ENCODE peak calls at places on chromosomes 4 and X, in ten cellular contexts. One of them, this sample, is unnamed.

GRCh38 chrX:69032601-69033000 is 132.7 kb downstream of the PJA1 start:
- DNase-seq in omental fat pad: peak; percentile 7
- DNase-seq in Calu3: peak; percentile 36
- DNase-seq in stimulated activated CD4-positive, alpha-beta T cell treated with anti-CD3 and anti-CD28 coated beads, Interleukin-4, amount 100 ng/mL, for 48 hours: no peak
- DNase-seq in effector CD8-positive, alpha-beta T cell: no peak
- DNase-seq in HT1080: peak; percentile 17
- DNase-seq in nephron progenitor cell: no peak
- DNase-seq in anterior cingulate cortex: no peak
- DNase-seq in GM12864: no peak
- DNase-seq in epithelial cell of esophagus: peak; percentile 91
- DNase-seq in this sample: peak; percentile 88

GRCh38 chr4:185472063-185472542 is 570 bp upstream of the CCDC110 start:
- DNase-seq in omental fat pad: no peak
- DNase-seq in Calu3: no peak
- DNase-seq in stimulated activated CD4-positive, alpha-beta T cell treated with anti-CD3 and anti-CD28 coated beads, Interleukin-4, amount 100 ng/mL, for 48 hours: no peak
- DNase-seq in effector CD8-positive, alpha-beta T cell: no peak
- DNase-seq in HT1080: no peak
- DNase-seq in nephron progenitor cell: no peak
- DNase-seq in anterior cingulate cortex: no peak
- DNase-seq in GM12864: no peak
- DNase-seq in epithelial cell of esophagus: no peak
- DNase-seq in this sample: no peak

GRCh38 chr4:183675625-183676024 is 16.5 kb downstream of the TRAPPC11 start:
- DNase-seq in omental fat pad: no peak
- DNase-seq in Calu3: no peak
- DNase-seq in stimulated activated CD4-positive, alpha-beta T cell treated with anti-CD3 and anti-CD28 coated beads, Interleukin-4, amount 100 ng/mL, for 48 hours: no peak
- DNase-seq in effector CD8-positive, alpha-beta T cell: no peak
- DNase-seq in HT1080: no peak
- DNase-seq in nephron progenitor cell: no peak
- DNase-seq in anterior cingulate cortex: no peak
- DNase-seq in GM12864: no peak
- DNase-seq in epithelial cell of esophagus: no peak
- DNase-seq in this sample: no peak

GRCh38 chr4:53558981-53559620 is 32.2 kb downstream of the LNX1 start:
- DNase-seq in omental fat pad: no peak
- DNase-seq in Calu3: no peak
- DNase-seq in stimulated activated CD4-positive, alpha-beta T cell treated with anti-CD3 and anti-CD28 coated beads, Interleukin-4, amount 100 ng/mL, for 48 hours: no peak
- DNase-seq in effector CD8-positive, alpha-beta T cell: no peak
- DNase-seq in HT1080: peak; percentile 50
- DNase-seq in nephron progenitor cell: no peak
- DNase-seq in anterior cingulate cortex: no peak
- DNase-seq in GM12864: no peak
- DNase-seq in epithelial cell of esophagus: peak; percentile 52
- DNase-seq in this sample: peak; percentile 65

GRCh38 chr4:68076194-68076593 is 53.5 kb downstream of the TMPRSS11F start:
- DNase-seq in omental fat pad: no peak
- DNase-seq in Calu3: no peak
- DNase-seq in stimulated activated CD4-positive, alpha-beta T cell treated with anti-CD3 and anti-CD28 coated beads, Interleukin-4, amount 100 ng/mL, for 48 hours: no peak
- DNase-seq in effector CD8-positive, alpha-beta T cell: no peak
- DNase-seq in HT1080: no peak
- DNase-seq in nephron progenitor cell: no peak
- DNase-seq in anterior cingulate cortex: no peak
- DNase-seq in GM12864: no peak
- DNase-seq in epithelial cell of esophagus: peak; percentile 20
- DNase-seq in this sample: peak; percentile 13

GRCh38 chr4:71697031-71697430 is 86.8 kb downstream of the GC start:
- DNase-seq in omental fat pad: no peak
- DNase-seq in Calu3: no peak
- DNase-seq in stimulated activated CD4-positive, alpha-beta T cell treated with anti-CD3 and anti-CD28 coated beads, Interleukin-4, amount 100 ng/mL, for 48 hours: no peak
- DNase-seq in effector CD8-positive, alpha-beta T cell: no peak
- DNase-seq in HT1080: no peak
- DNase-seq in nephron progenitor cell: no peak
- DNase-seq in anterior cingulate cortex: no peak
- DNase-seq in GM12864: no peak
- DNase-seq in epithelial cell of esophagus: no peak
- DNase-seq in this sample: no peak

GRCh38 chrX:100376581-100376980 is 33.5 kb downstream of the PCDH19 start:
- DNase-seq in omental fat pad: no peak
- DNase-seq in Calu3: no peak
- DNase-seq in stimulated activated CD4-positive, alpha-beta T cell treated with anti-CD3 and anti-CD28 coated beads, Interleukin-4, amount 100 ng/mL, for 48 hours: no peak
- DNase-seq in effector CD8-positive, alpha-beta T cell: no peak
- DNase-seq in HT1080: no peak
- DNase-seq in nephron progenitor cell: no peak
- DNase-seq in anterior cingulate cortex: no peak
- DNase-seq in GM12864: no peak
- DNase-seq in epithelial cell of esophagus: peak; percentile 60
- DNase-seq in this sample: peak; percentile 69

GRCh38 chr4:8076023-8076422 is 82.6 kb downstream of the ABLIM2 start:
- DNase-seq in omental fat pad: no peak
- DNase-seq in Calu3: no peak
- DNase-seq in stimulated activated CD4-positive, alpha-beta T cell treated with anti-CD3 and anti-CD28 coated beads, Interleukin-4, amount 100 ng/mL, for 48 hours: no peak
- DNase-seq in effector CD8-positive, alpha-beta T cell: no peak
- DNase-seq in HT1080: no peak
- DNase-seq in nephron progenitor cell: no peak
- DNase-seq in anterior cingulate cortex: no peak
- DNase-seq in GM12864: no peak
- DNase-seq in epithelial cell of esophagus: no peak
- DNase-seq in this sample: no peak

GRCh38 chrX:153381684-153382532 is 19.2 kb downstream of the PNMA6E start:
- DNase-seq in omental fat pad: no peak
- DNase-seq in Calu3: peak; percentile 37
- DNase-seq in stimulated activated CD4-positive, alpha-beta T cell treated with anti-CD3 and anti-CD28 coated beads, Interleukin-4, amount 100 ng/mL, for 48 hours: no peak
- DNase-seq in effector CD8-positive, alpha-beta T cell: no peak
- DNase-seq in HT1080: peak; percentile 39
- DNase-seq in nephron progenitor cell: peak; percentile 36
- DNase-seq in anterior cingulate cortex: no peak
- DNase-seq in GM12864: no peak
- DNase-seq in epithelial cell of esophagus: no peak
- DNase-seq in this sample: no peak

GRCh38 chr4:140135529-140136021 is 18.4 kb downstream of the MAML3 start:
- DNase-seq in omental fat pad: peak; percentile 41
- DNase-seq in Calu3: no peak
- DNase-seq in stimulated activated CD4-positive, alpha-beta T cell treated with anti-CD3 and anti-CD28 coated beads, Interleukin-4, amount 100 ng/mL, for 48 hours: no peak
- DNase-seq in effector CD8-positive, alpha-beta T cell: no peak
- DNase-seq in HT1080: peak; percentile 55
- DNase-seq in nephron progenitor cell: no peak
- DNase-seq in anterior cingulate cortex: peak; percentile 21
- DNase-seq in GM12864: no peak
- DNase-seq in epithelial cell of esophagus: no peak
- DNase-seq in this sample: no peak

GRCh38 chrX:131675596-131676194 is 131.8 kb downstream of the OR13H1 start:
- DNase-seq in omental fat pad: no peak
- DNase-seq in Calu3: peak; percentile 3
- DNase-seq in stimulated activated CD4-positive, alpha-beta T cell treated with anti-CD3 and anti-CD28 coated beads, Interleukin-4, amount 100 ng/mL, for 48 hours: no peak
- DNase-seq in effector CD8-positive, alpha-beta T cell: no peak
- DNase-seq in HT1080: peak; percentile 31
- DNase-seq in nephron progenitor cell: peak; percentile 10
- DNase-seq in anterior cingulate cortex: no peak
- DNase-seq in GM12864: no peak
- DNase-seq in epithelial cell of esophagus: peak; percentile 13
- DNase-seq in this sample: peak; percentile 3

GRCh38 chrX:23503835-23504539 is 163.3 kb upstream of the PRDX4 start:
- DNase-seq in omental fat pad: no peak
- DNase-seq in Calu3: peak; percentile 89
- DNase-seq in stimulated activated CD4-positive, alpha-beta T cell treated with anti-CD3 and anti-CD28 coated beads, Interleukin-4, amount 100 ng/mL, for 48 hours: no peak
- DNase-seq in effector CD8-positive, alpha-beta T cell: no peak
- DNase-seq in HT1080: peak; percentile 91
- DNase-seq in nephron progenitor cell: no peak
- DNase-seq in anterior cingulate cortex: no peak
- DNase-seq in GM12864: no peak
- DNase-seq in epithelial cell of esophagus: peak; percentile 92
- DNase-seq in this sample: peak; percentile 88

GRCh38 chrX:103664363-103664762 is 22.1 kb downstream of the MORF4L2 start:
- DNase-seq in omental fat pad: no peak
- DNase-seq in Calu3: no peak
- DNase-seq in stimulated activated CD4-positive, alpha-beta T cell treated with anti-CD3 and anti-CD28 coated beads, Interleukin-4, amount 100 ng/mL, for 48 hours: no peak
- DNase-seq in effector CD8-positive, alpha-beta T cell: no peak
- DNase-seq in HT1080: no peak
- DNase-seq in nephron progenitor cell: peak; percentile 10
- DNase-seq in anterior cingulate cortex: no peak
- DNase-seq in GM12864: no peak
- DNase-seq in epithelial cell of esophagus: no peak
- DNase-seq in this sample: no peak

GRCh38 chrX:50108264-50108663 is 92.5 kb downstream of the AKAP4 start:
- DNase-seq in omental fat pad: no peak
- DNase-seq in Calu3: peak; percentile 8
- DNase-seq in stimulated activated CD4-positive, alpha-beta T cell treated with anti-CD3 and anti-CD28 coated beads, Interleukin-4, amount 100 ng/mL, for 48 hours: no peak
- DNase-seq in effector CD8-positive, alpha-beta T cell: no peak
- DNase-seq in HT1080: no peak
- DNase-seq in nephron progenitor cell: no peak
- DNase-seq in anterior cingulate cortex: no peak
- DNase-seq in GM12864: no peak
- DNase-seq in epithelial cell of esophagus: no peak
- DNase-seq in this sample: no peak

GRCh38 chrX:76148753-76149152 is 24.1 kb upstream of the PBDC1 start:
- DNase-seq in omental fat pad: no peak
- DNase-seq in Calu3: peak; percentile 8
- DNase-seq in stimulated activated CD4-positive, alpha-beta T cell treated with anti-CD3 and anti-CD28 coated beads, Interleukin-4, amount 100 ng/mL, for 48 hours: no peak
- DNase-seq in effector CD8-positive, alpha-beta T cell: peak; percentile 32
- DNase-seq in HT1080: peak; percentile 56
- DNase-seq in nephron progenitor cell: peak; percentile 20
- DNase-seq in anterior cingulate cortex: peak; percentile 0
- DNase-seq in GM12864: no peak
- DNase-seq in epithelial cell of esophagus: peak; percentile 17
- DNase-seq in this sample: peak; percentile 23

GRCh38 chrX:134543201-134543797 is 83.3 kb downstream of the HPRT1 start:
- DNase-seq in omental fat pad: no peak
- DNase-seq in Calu3: no peak
- DNase-seq in stimulated activated CD4-positive, alpha-beta T cell treated with anti-CD3 and anti-CD28 coated beads, Interleukin-4, amount 100 ng/mL, for 48 hours: no peak
- DNase-seq in effector CD8-positive, alpha-beta T cell: no peak
- DNase-seq in HT1080: no peak
- DNase-seq in nephron progenitor cell: no peak
- DNase-seq in anterior cingulate cortex: no peak
- DNase-seq in GM12864: no peak
- DNase-seq in epithelial cell of esophagus: no peak
- DNase-seq in this sample: no peak

GRCh38 chr4:7252051-7252450 is 59.7 kb downstream of the SORCS2 start:
- DNase-seq in omental fat pad: no peak
- DNase-seq in Calu3: no peak
- DNase-seq in stimulated activated CD4-positive, alpha-beta T cell treated with anti-CD3 and anti-CD28 coated beads, Interleukin-4, amount 100 ng/mL, for 48 hours: no peak
- DNase-seq in effector CD8-positive, alpha-beta T cell: no peak
- DNase-seq in HT1080: no peak
- DNase-seq in nephron progenitor cell: no peak
- DNase-seq in anterior cingulate cortex: no peak
- DNase-seq in GM12864: no peak
- DNase-seq in epithelial cell of esophagus: no peak
- DNase-seq in this sample: no peak

GRCh38 chrX:63929608-63930007 is 144.6 kb upstream of the ARHGEF9 start:
- DNase-seq in omental fat pad: no peak
- DNase-seq in Calu3: no peak
- DNase-seq in stimulated activated CD4-positive, alpha-beta T cell treated with anti-CD3 and anti-CD28 coated beads, Interleukin-4, amount 100 ng/mL, for 48 hours: no peak
- DNase-seq in effector CD8-positive, alpha-beta T cell: no peak
- DNase-seq in HT1080: no peak
- DNase-seq in nephron progenitor cell: no peak
- DNase-seq in anterior cingulate cortex: no peak
- DNase-seq in GM12864: no peak
- DNase-seq in epithelial cell of esophagus: no peak
- DNase-seq in this sample: no peak

GRCh38 chrX:39724544-39724943 is 373.2 kb downstream of the BCOR start:
- DNase-seq in omental fat pad: no peak
- DNase-seq in Calu3: no peak
- DNase-seq in stimulated activated CD4-positive, alpha-beta T cell treated with anti-CD3 and anti-CD28 coated beads, Interleukin-4, amount 100 ng/mL, for 48 hours: no peak
- DNase-seq in effector CD8-positive, alpha-beta T cell: no peak
- DNase-seq in HT1080: no peak
- DNase-seq in nephron progenitor cell: no peak
- DNase-seq in anterior cingulate cortex: no peak
- DNase-seq in GM12864: no peak
- DNase-seq in epithelial cell of esophagus: no peak
- DNase-seq in this sample: no peak

GRCh38 chr4:145531193-145531592 is 49.5 kb downstream of the SMAD1 start:
- DNase-seq in omental fat pad: no peak
- DNase-seq in Calu3: no peak
- DNase-seq in stimulated activated CD4-positive, alpha-beta T cell treated with anti-CD3 and anti-CD28 coated beads, Interleukin-4, amount 100 ng/mL, for 48 hours: no peak
- DNase-seq in effector CD8-positive, alpha-beta T cell: no peak
- DNase-seq in HT1080: no peak
- DNase-seq in nephron progenitor cell: no peak
- DNase-seq in anterior cingulate cortex: peak; percentile 19
- DNase-seq in GM12864: no peak
- DNase-seq in epithelial cell of esophagus: no peak
- DNase-seq in this sample: no peak

GRCh38 chr4:107888237-107888636 is 43.1 kb upstream of the CYP2U1 start:
- DNase-seq in omental fat pad: no peak
- DNase-seq in Calu3: no peak
- DNase-seq in stimulated activated CD4-positive, alpha-beta T cell treated with anti-CD3 and anti-CD28 coated beads, Interleukin-4, amount 100 ng/mL, for 48 hours: no peak
- DNase-seq in effector CD8-positive, alpha-beta T cell: no peak
- DNase-seq in HT1080: no peak
- DNase-seq in nephron progenitor cell: no peak
- DNase-seq in anterior cingulate cortex: no peak
- DNase-seq in GM12864: no peak
- DNase-seq in epithelial cell of esophagus: no peak
- DNase-seq in this sample: no peak

GRCh38 chr4:1870578-1871443 is at the start of gene NSD2:
- DNase-seq in omental fat pad: peak; percentile 58
- DNase-seq in Calu3: peak; percentile 90
- DNase-seq in stimulated activated CD4-positive, alpha-beta T cell treated with anti-CD3 and anti-CD28 coated beads, Interleukin-4, amount 100 ng/mL, for 48 hours: peak; percentile 85
- DNase-seq in effector CD8-positive, alpha-beta T cell: peak; percentile 89
- DNase-seq in HT1080: peak; percentile 74
- DNase-seq in nephron progenitor cell: peak; percentile 92
- DNase-seq in anterior cingulate cortex: peak; percentile 88
- DNase-seq in GM12864: peak; percentile 44
- DNase-seq in epithelial cell of esophagus: peak; percentile 92
- DNase-seq in this sample: peak; percentile 60

GRCh38 chrX:18428006-18428405 is 2.6 kb downstream of the CDKL5 start:
- DNase-seq in omental fat pad: no peak
- DNase-seq in Calu3: no peak
- DNase-seq in stimulated activated CD4-positive, alpha-beta T cell treated with anti-CD3 and anti-CD28 coated beads, Interleukin-4, amount 100 ng/mL, for 48 hours: no peak
- DNase-seq in effector CD8-positive, alpha-beta T cell: no peak
- DNase-seq in HT1080: no peak
- DNase-seq in nephron progenitor cell: no peak
- DNase-seq in anterior cingulate cortex: no peak
- DNase-seq in GM12864: no peak
- DNase-seq in epithelial cell of esophagus: no peak
- DNase-seq in this sample: no peak

GRCh38 chr4:14575919-14576318 is 426.4 kb upstream of the CPEB2 start:
- DNase-seq in omental fat pad: no peak
- DNase-seq in Calu3: no peak
- DNase-seq in stimulated activated CD4-positive, alpha-beta T cell treated with anti-CD3 and anti-CD28 coated beads, Interleukin-4, amount 100 ng/mL, for 48 hours: no peak
- DNase-seq in effector CD8-positive, alpha-beta T cell: no peak
- DNase-seq in HT1080: no peak
- DNase-seq in nephron progenitor cell: no peak
- DNase-seq in anterior cingulate cortex: no peak
- DNase-seq in GM12864: no peak
- DNase-seq in epithelial cell of esophagus: no peak
- DNase-seq in this sample: no peak

GRCh38 chrX:45070116-45071007 is 130.3 kb downstream of the DIPK2B start:
- DNase-seq in omental fat pad: no peak
- DNase-seq in Calu3: peak; percentile 12
- DNase-seq in stimulated activated CD4-positive, alpha-beta T cell treated with anti-CD3 and anti-CD28 coated beads, Interleukin-4, amount 100 ng/mL, for 48 hours: no peak
- DNase-seq in effector CD8-positive, alpha-beta T cell: no peak
- DNase-seq in HT1080: peak; percentile 36
- DNase-seq in nephron progenitor cell: peak; percentile 4
- DNase-seq in anterior cingulate cortex: peak; percentile 0
- DNase-seq in GM12864: peak; percentile 31
- DNase-seq in epithelial cell of esophagus: peak; percentile 46
- DNase-seq in this sample: peak; percentile 44

GRCh38 chrX:140526138-140526537 is 21.3 kb upstream of the SOX3 start:
- DNase-seq in omental fat pad: no peak
- DNase-seq in Calu3: no peak
- DNase-seq in stimulated activated CD4-positive, alpha-beta T cell treated with anti-CD3 and anti-CD28 coated beads, Interleukin-4, amount 100 ng/mL, for 48 hours: no peak
- DNase-seq in effector CD8-positive, alpha-beta T cell: no peak
- DNase-seq in HT1080: peak; percentile 46
- DNase-seq in nephron progenitor cell: no peak
- DNase-seq in anterior cingulate cortex: no peak
- DNase-seq in GM12864: no peak
- DNase-seq in epithelial cell of esophagus: peak; percentile 44
- DNase-seq in this sample: peak; percentile 48

GRCh38 chrX:41009816-41010187 is 75.4 kb upstream of the USP9X start:
- DNase-seq in omental fat pad: no peak
- DNase-seq in Calu3: no peak
- DNase-seq in stimulated activated CD4-positive, alpha-beta T cell treated with anti-CD3 and anti-CD28 coated beads, Interleukin-4, amount 100 ng/mL, for 48 hours: no peak
- DNase-seq in effector CD8-positive, alpha-beta T cell: no peak
- DNase-seq in HT1080: no peak
- DNase-seq in nephron progenitor cell: no peak
- DNase-seq in anterior cingulate cortex: no peak
- DNase-seq in GM12864: no peak
- DNase-seq in epithelial cell of esophagus: no peak
- DNase-seq in this sample: no peak

GRCh38 chrX:131548994-131549393 is 5.1 kb downstream of the OR13H1 start:
- DNase-seq in omental fat pad: no peak
- DNase-seq in Calu3: no peak
- DNase-seq in stimulated activated CD4-positive, alpha-beta T cell treated with anti-CD3 and anti-CD28 coated beads, Interleukin-4, amount 100 ng/mL, for 48 hours: no peak
- DNase-seq in effector CD8-positive, alpha-beta T cell: no peak
- DNase-seq in HT1080: no peak
- DNase-seq in nephron progenitor cell: no peak
- DNase-seq in anterior cingulate cortex: no peak
- DNase-seq in GM12864: no peak
- DNase-seq in epithelial cell of esophagus: no peak
- DNase-seq in this sample: no peak